ENCODE peak calls at places on chromosomes 4 and X, in six cellular contexts. One of them, this sample, is unnamed.

GRCh38 chrX:69307736-69308135 is 142.5 kb upstream of the PJA1 start:
- DNase-seq in NCI-H460: no peak
- DNase-seq in PC-9: no peak
- DNase-seq in stimulated activated CD4-positive, alpha-beta T cell treated with anti-CD3 and anti-CD28 coated beads, Interleukin-4, amount 100 ng/mL, for 24 hours: no peak
- DNase-seq in posterior cingulate gyrus: no peak
- DNase-seq in activated CD8-positive, alpha-beta memory T cell treated with anti-CD3 and anti-CD28 coated beads for 48 hours: no peak
- DNase-seq in this sample: no peak

GRCh38 chr4:53196195-53196641 is 169.6 kb downstream of the SCFD2 start:
- DNase-seq in NCI-H460: no peak
- DNase-seq in activated CD8-positive, alpha-beta memory T cell treated with anti-CD3 and anti-CD28 coated beads for 48 hours: no peak
- DNase-seq in stimulated activated CD4-positive, alpha-beta T cell treated with anti-CD3 and anti-CD28 coated beads, Interleukin-4, amount 100 ng/mL, for 24 hours: no peak
- DNase-seq in posterior cingulate gyrus: no peak
- DNase-seq in PC-9: no peak
- DNase-seq in this sample: no peak

GRCh38 chr4:173722075-173722474 is 192.0 kb upstream of the HAND2 start:
- DNase-seq in PC-9: no peak
- DNase-seq in posterior cingulate gyrus: no peak
- DNase-seq in NCI-H460: no peak
- DNase-seq in activated CD8-positive, alpha-beta memory T cell treated with anti-CD3 and anti-CD28 coated beads for 48 hours: no peak
- DNase-seq in stimulated activated CD4-positive, alpha-beta T cell treated with anti-CD3 and anti-CD28 coated beads, Interleukin-4, amount 100 ng/mL, for 24 hours: no peak
- DNase-seq in this sample: no peak

GRCh38 chr4:154310578-154310977 is 181.0 kb downstream of the DCHS2 start:
- DNase-seq in activated CD8-positive, alpha-beta memory T cell treated with anti-CD3 and anti-CD28 coated beads for 48 hours: no peak
- DNase-seq in NCI-H460: no peak
- DNase-seq in PC-9: no peak
- DNase-seq in posterior cingulate gyrus: no peak
- DNase-seq in stimulated activated CD4-positive, alpha-beta T cell treated with anti-CD3 and anti-CD28 coated beads, Interleukin-4, amount 100 ng/mL, for 24 hours: no peak
- DNase-seq in this sample: no peak

GRCh38 chr4:37889849-37890500 is 909 bp upstream of the TBC1D1 start:
- DNase-seq in stimulated activated CD4-positive, alpha-beta T cell treated with anti-CD3 and anti-CD28 coated beads, Interleukin-4, amount 100 ng/mL, for 24 hours: no peak
- DNase-seq in PC-9: no peak
- DNase-seq in NCI-H460: no peak
- DNase-seq in activated CD8-positive, alpha-beta memory T cell treated with anti-CD3 and anti-CD28 coated beads for 48 hours: no peak
- DNase-seq in posterior cingulate gyrus: peak
- DNase-seq in this sample: no peak

GRCh38 chr4:48329193-48329592 is 12.1 kb upstream of the SLAIN2 start:
- DNase-seq in stimulated activated CD4-positive, alpha-beta T cell treated with anti-CD3 and anti-CD28 coated beads, Interleukin-4, amount 100 ng/mL, for 24 hours: no peak
- DNase-seq in NCI-H460: no peak
- DNase-seq in activated CD8-positive, alpha-beta memory T cell treated with anti-CD3 and anti-CD28 coated beads for 48 hours: no peak
- DNase-seq in posterior cingulate gyrus: no peak
- DNase-seq in PC-9: peak
- DNase-seq in this sample: peak

GRCh38 chrX:5051831-5052491 is 1176.7 kb downstream of the NLGN4X start:
- DNase-seq in posterior cingulate gyrus: peak
- DNase-seq in PC-9: peak
- DNase-seq in stimulated activated CD4-positive, alpha-beta T cell treated with anti-CD3 and anti-CD28 coated beads, Interleukin-4, amount 100 ng/mL, for 24 hours: no peak
- DNase-seq in NCI-H460: peak
- DNase-seq in activated CD8-positive, alpha-beta memory T cell treated with anti-CD3 and anti-CD28 coated beads for 48 hours: no peak
- DNase-seq in this sample: no peak

GRCh38 chr4:158211288-158211687 is 1.0 kb downstream of the TMEM144 start:
- DNase-seq in NCI-H460: peak
- DNase-seq in posterior cingulate gyrus: no peak
- DNase-seq in activated CD8-positive, alpha-beta memory T cell treated with anti-CD3 and anti-CD28 coated beads for 48 hours: no peak
- DNase-seq in PC-9: no peak
- DNase-seq in stimulated activated CD4-positive, alpha-beta T cell treated with anti-CD3 and anti-CD28 coated beads, Interleukin-4, amount 100 ng/mL, for 24 hours: no peak
- DNase-seq in this sample: peak

GRCh38 chr4:184506527-184507121 is 32.3 kb upstream of the IRF2 start:
- DNase-seq in activated CD8-positive, alpha-beta memory T cell treated with anti-CD3 and anti-CD28 coated beads for 48 hours: no peak
- DNase-seq in stimulated activated CD4-positive, alpha-beta T cell treated with anti-CD3 and anti-CD28 coated beads, Interleukin-4, amount 100 ng/mL, for 24 hours: peak
- DNase-seq in posterior cingulate gyrus: peak
- DNase-seq in NCI-H460: no peak
- DNase-seq in PC-9: no peak
- DNase-seq in this sample: peak

GRCh38 chrX:131607796-131608369 is 64.0 kb downstream of the OR13H1 start:
- DNase-seq in stimulated activated CD4-positive, alpha-beta T cell treated with anti-CD3 and anti-CD28 coated beads, Interleukin-4, amount 100 ng/mL, for 24 hours: no peak
- DNase-seq in activated CD8-positive, alpha-beta memory T cell treated with anti-CD3 and anti-CD28 coated beads for 48 hours: no peak
- DNase-seq in posterior cingulate gyrus: no peak
- DNase-seq in PC-9: no peak
- DNase-seq in NCI-H460: no peak
- DNase-seq in this sample: no peak

GRCh38 chrX:10199212-10199611 is 42.4 kb downstream of the CLCN4 start:
- DNase-seq in stimulated activated CD4-positive, alpha-beta T cell treated with anti-CD3 and anti-CD28 coated beads, Interleukin-4, amount 100 ng/mL, for 24 hours: no peak
- DNase-seq in activated CD8-positive, alpha-beta memory T cell treated with anti-CD3 and anti-CD28 coated beads for 48 hours: no peak
- DNase-seq in posterior cingulate gyrus: no peak
- DNase-seq in PC-9: no peak
- DNase-seq in NCI-H460: peak
- DNase-seq in this sample: no peak

GRCh38 chr4:53529025-53529424 is 62.3 kb downstream of the LNX1 start:
- DNase-seq in NCI-H460: no peak
- DNase-seq in PC-9: no peak
- DNase-seq in posterior cingulate gyrus: no peak
- DNase-seq in stimulated activated CD4-positive, alpha-beta T cell treated with anti-CD3 and anti-CD28 coated beads, Interleukin-4, amount 100 ng/mL, for 24 hours: no peak
- DNase-seq in activated CD8-positive, alpha-beta memory T cell treated with anti-CD3 and anti-CD28 coated beads for 48 hours: no peak
- DNase-seq in this sample: no peak

GRCh38 chr4:150381026-150381425 is 200.9 kb upstream of the MAB21L2 start:
- DNase-seq in activated CD8-positive, alpha-beta memory T cell treated with anti-CD3 and anti-CD28 coated beads for 48 hours: no peak
- DNase-seq in posterior cingulate gyrus: no peak
- DNase-seq in NCI-H460: no peak
- DNase-seq in stimulated activated CD4-positive, alpha-beta T cell treated with anti-CD3 and anti-CD28 coated beads, Interleukin-4, amount 100 ng/mL, for 24 hours: no peak
- DNase-seq in PC-9: no peak
- DNase-seq in this sample: no peak

GRCh38 chrX:130082244-130083106 is 27.8 kb downstream of the ELF4 start:
- DNase-seq in stimulated activated CD4-positive, alpha-beta T cell treated with anti-CD3 and anti-CD28 coated beads, Interleukin-4, amount 100 ng/mL, for 24 hours: peak
- DNase-seq in posterior cingulate gyrus: no peak
- DNase-seq in activated CD8-positive, alpha-beta memory T cell treated with anti-CD3 and anti-CD28 coated beads for 48 hours: peak
- DNase-seq in PC-9: no peak
- DNase-seq in NCI-H460: no peak
- DNase-seq in this sample: no peak

GRCh38 chr4:159483110-159483509 is 380.2 kb downstream of the RAPGEF2 start:
- DNase-seq in PC-9: no peak
- DNase-seq in activated CD8-positive, alpha-beta memory T cell treated with anti-CD3 and anti-CD28 coated beads for 48 hours: no peak
- DNase-seq in posterior cingulate gyrus: no peak
- DNase-seq in NCI-H460: no peak
- DNase-seq in stimulated activated CD4-positive, alpha-beta T cell treated with anti-CD3 and anti-CD28 coated beads, Interleukin-4, amount 100 ng/mL, for 24 hours: no peak
- DNase-seq in this sample: no peak

GRCh38 chrX:114058988-114059418 is 524.9 kb upstream of the HTR2C start:
- DNase-seq in posterior cingulate gyrus: no peak
- DNase-seq in activated CD8-positive, alpha-beta memory T cell treated with anti-CD3 and anti-CD28 coated beads for 48 hours: no peak
- DNase-seq in PC-9: no peak
- DNase-seq in stimulated activated CD4-positive, alpha-beta T cell treated with anti-CD3 and anti-CD28 coated beads, Interleukin-4, amount 100 ng/mL, for 24 hours: no peak
- DNase-seq in NCI-H460: no peak
- DNase-seq in this sample: no peak

This sample was measured in HepG2.